ENCODE peak calls at places on chromosomes 4 and X, in nine cellular contexts. One of them, this sample, is unnamed.

GRCh38 chr4:40255722-40256281 is 59.0 kb downstream of the RHOH start:
- DNase-seq in GM18507: no peak
- DNase-seq in A549: peak; percentile 96
- DNase-seq in stimulated activated CD8-positive, alpha-beta memory T cell treated with anti-CD3 and anti-CD28 coated beads, Interleukin-12 subunit alpha, Interleukin-12 subunit beta, amount 100 ng/mL, for 4 hours: no peak
- DNase-seq in AG10803: peak; percentile 92
- DNase-seq in mesothelial cell of epicardium: no peak
- DNase-seq in stimulated activated CD4-positive, alpha-beta T cell treated with anti-CD3 and anti-CD28 coated beads, TNF-alpha, amount 100 ng/mL, for 24 hours: no peak
- DNase-seq in smooth muscle cell of the brain vasculature: peak; percentile 69
- DNase-seq in sigmoid colon: no peak
- DNase-seq in this sample: no peak

GRCh38 chr4:108352664-108353308 is 184.1 kb upstream of the LEF1 start:
- DNase-seq in GM18507: no peak
- DNase-seq in A549: no peak
- DNase-seq in stimulated activated CD8-positive, alpha-beta memory T cell treated with anti-CD3 and anti-CD28 coated beads, Interleukin-12 subunit alpha, Interleukin-12 subunit beta, amount 100 ng/mL, for 4 hours: no peak
- DNase-seq in AG10803: no peak
- DNase-seq in mesothelial cell of epicardium: no peak
- DNase-seq in stimulated activated CD4-positive, alpha-beta T cell treated with anti-CD3 and anti-CD28 coated beads, TNF-alpha, amount 100 ng/mL, for 24 hours: no peak
- DNase-seq in smooth muscle cell of the brain vasculature: no peak
- DNase-seq in sigmoid colon: no peak
- DNase-seq in this sample: no peak

GRCh38 chr4:20916106-20916505 is 215.8 kb downstream of the PACRGL start:
- DNase-seq in GM18507: no peak
- DNase-seq in A549: no peak
- DNase-seq in stimulated activated CD8-positive, alpha-beta memory T cell treated with anti-CD3 and anti-CD28 coated beads, Interleukin-12 subunit alpha, Interleukin-12 subunit beta, amount 100 ng/mL, for 4 hours: no peak
- DNase-seq in AG10803: no peak
- DNase-seq in mesothelial cell of epicardium: no peak
- DNase-seq in stimulated activated CD4-positive, alpha-beta T cell treated with anti-CD3 and anti-CD28 coated beads, TNF-alpha, amount 100 ng/mL, for 24 hours: no peak
- DNase-seq in smooth muscle cell of the brain vasculature: no peak
- DNase-seq in sigmoid colon: no peak
- DNase-seq in this sample: no peak

GRCh38 chr4:156598138-156598681 is 373.4 kb downstream of the PDGFC start:
- DNase-seq in GM18507: no peak
- DNase-seq in A549: no peak
- DNase-seq in stimulated activated CD8-positive, alpha-beta memory T cell treated with anti-CD3 and anti-CD28 coated beads, Interleukin-12 subunit alpha, Interleukin-12 subunit beta, amount 100 ng/mL, for 4 hours: no peak
- DNase-seq in AG10803: no peak
- DNase-seq in mesothelial cell of epicardium: no peak
- DNase-seq in stimulated activated CD4-positive, alpha-beta T cell treated with anti-CD3 and anti-CD28 coated beads, TNF-alpha, amount 100 ng/mL, for 24 hours: no peak
- DNase-seq in smooth muscle cell of the brain vasculature: no peak
- DNase-seq in sigmoid colon: no peak
- DNase-seq in this sample: no peak

GRCh38 chr4:180913750-180914149 is 1329.5 kb upstream of the TENM3 start:
- DNase-seq in GM18507: no peak
- DNase-seq in A549: no peak
- DNase-seq in stimulated activated CD8-positive, alpha-beta memory T cell treated with anti-CD3 and anti-CD28 coated beads, Interleukin-12 subunit alpha, Interleukin-12 subunit beta, amount 100 ng/mL, for 4 hours: no peak
- DNase-seq in AG10803: peak; percentile 61
- DNase-seq in mesothelial cell of epicardium: no peak
- DNase-seq in stimulated activated CD4-positive, alpha-beta T cell treated with anti-CD3 and anti-CD28 coated beads, TNF-alpha, amount 100 ng/mL, for 24 hours: no peak
- DNase-seq in smooth muscle cell of the brain vasculature: no peak
- DNase-seq in sigmoid colon: no peak
- DNase-seq in this sample: no peak

GRCh38 chrX:2264179-2265030 is 236.4 kb downstream of the DHRSX start:
- DNase-seq in GM18507: no peak
- DNase-seq in A549: no peak
- DNase-seq in stimulated activated CD8-positive, alpha-beta memory T cell treated with anti-CD3 and anti-CD28 coated beads, Interleukin-12 subunit alpha, Interleukin-12 subunit beta, amount 100 ng/mL, for 4 hours: no peak
- DNase-seq in AG10803: no peak
- DNase-seq in mesothelial cell of epicardium: no peak
- DNase-seq in stimulated activated CD4-positive, alpha-beta T cell treated with anti-CD3 and anti-CD28 coated beads, TNF-alpha, amount 100 ng/mL, for 24 hours: no peak
- DNase-seq in smooth muscle cell of the brain vasculature: no peak
- DNase-seq in sigmoid colon: no peak
- DNase-seq in this sample: no peak

GRCh38 chr4:119260528-119260927 is 48.0 kb downstream of the USP53 start:
- DNase-seq in GM18507: no peak
- DNase-seq in A549: no peak
- DNase-seq in stimulated activated CD8-positive, alpha-beta memory T cell treated with anti-CD3 and anti-CD28 coated beads, Interleukin-12 subunit alpha, Interleukin-12 subunit beta, amount 100 ng/mL, for 4 hours: no peak
- DNase-seq in AG10803: no peak
- DNase-seq in mesothelial cell of epicardium: no peak
- DNase-seq in stimulated activated CD4-positive, alpha-beta T cell treated with anti-CD3 and anti-CD28 coated beads, TNF-alpha, amount 100 ng/mL, for 24 hours: no peak
- DNase-seq in smooth muscle cell of the brain vasculature: no peak
- DNase-seq in sigmoid colon: no peak
- DNase-seq in this sample: no peak

GRCh38 chr4:185534850-185535761 is at the start of gene PDLIM3:
- DNase-seq in GM18507: no peak
- DNase-seq in A549: no peak
- DNase-seq in stimulated activated CD8-positive, alpha-beta memory T cell treated with anti-CD3 and anti-CD28 coated beads, Interleukin-12 subunit alpha, Interleukin-12 subunit beta, amount 100 ng/mL, for 4 hours: no peak
- DNase-seq in AG10803: no peak
- DNase-seq in mesothelial cell of epicardium: peak; percentile 40
- DNase-seq in stimulated activated CD4-positive, alpha-beta T cell treated with anti-CD3 and anti-CD28 coated beads, TNF-alpha, amount 100 ng/mL, for 24 hours: no peak
- DNase-seq in smooth muscle cell of the brain vasculature: no peak
- DNase-seq in sigmoid colon: peak; percentile 89
- DNase-seq in this sample: peak; percentile 55

GRCh38 chr4:91936301-91936700 is 367.5 kb upstream of the GRID2 start:
- DNase-seq in GM18507: no peak
- DNase-seq in A549: no peak
- DNase-seq in stimulated activated CD8-positive, alpha-beta memory T cell treated with anti-CD3 and anti-CD28 coated beads, Interleukin-12 subunit alpha, Interleukin-12 subunit beta, amount 100 ng/mL, for 4 hours: no peak
- DNase-seq in AG10803: no peak
- DNase-seq in mesothelial cell of epicardium: no peak
- DNase-seq in stimulated activated CD4-positive, alpha-beta T cell treated with anti-CD3 and anti-CD28 coated beads, TNF-alpha, amount 100 ng/mL, for 24 hours: no peak
- DNase-seq in smooth muscle cell of the brain vasculature: no peak
- DNase-seq in sigmoid colon: no peak
- DNase-seq in this sample: no peak

GRCh38 chr4:105234582-105234981 is 87.9 kb downstream of the TET2 start:
- DNase-seq in GM18507: no peak
- DNase-seq in A549: no peak
- DNase-seq in stimulated activated CD8-positive, alpha-beta memory T cell treated with anti-CD3 and anti-CD28 coated beads, Interleukin-12 subunit alpha, Interleukin-12 subunit beta, amount 100 ng/mL, for 4 hours: no peak
- DNase-seq in AG10803: no peak
- DNase-seq in mesothelial cell of epicardium: no peak
- DNase-seq in stimulated activated CD4-positive, alpha-beta T cell treated with anti-CD3 and anti-CD28 coated beads, TNF-alpha, amount 100 ng/mL, for 24 hours: no peak
- DNase-seq in smooth muscle cell of the brain vasculature: no peak
- DNase-seq in sigmoid colon: no peak
- DNase-seq in this sample: no peak

GRCh38 chr4:168247603-168248002 is 70.9 kb downstream of the DDX60 start:
- DNase-seq in GM18507: no peak
- DNase-seq in A549: no peak
- DNase-seq in stimulated activated CD8-positive, alpha-beta memory T cell treated with anti-CD3 and anti-CD28 coated beads, Interleukin-12 subunit alpha, Interleukin-12 subunit beta, amount 100 ng/mL, for 4 hours: no peak
- DNase-seq in AG10803: no peak
- DNase-seq in mesothelial cell of epicardium: no peak
- DNase-seq in stimulated activated CD4-positive, alpha-beta T cell treated with anti-CD3 and anti-CD28 coated beads, TNF-alpha, amount 100 ng/mL, for 24 hours: no peak
- DNase-seq in smooth muscle cell of the brain vasculature: no peak
- DNase-seq in sigmoid colon: no peak
- DNase-seq in this sample: no peak

GRCh38 chr4:24657768-24658617 is 73.6 kb upstream of the DHX15 start:
- DNase-seq in GM18507: peak; percentile 11
- DNase-seq in A549: peak; percentile 77
- DNase-seq in stimulated activated CD8-positive, alpha-beta memory T cell treated with anti-CD3 and anti-CD28 coated beads, Interleukin-12 subunit alpha, Interleukin-12 subunit beta, amount 100 ng/mL, for 4 hours: no peak
- DNase-seq in AG10803: peak; percentile 68
- DNase-seq in mesothelial cell of epicardium: no peak
- DNase-seq in stimulated activated CD4-positive, alpha-beta T cell treated with anti-CD3 and anti-CD28 coated beads, TNF-alpha, amount 100 ng/mL, for 24 hours: no peak
- DNase-seq in smooth muscle cell of the brain vasculature: peak; percentile 13
- DNase-seq in sigmoid colon: no peak
- DNase-seq in this sample: no peak

GRCh38 chrX:154417157-154417556 is 5.8 kb downstream of the TAFAZZIN start:
- DNase-seq in GM18507: no peak
- DNase-seq in A549: no peak
- DNase-seq in stimulated activated CD8-positive, alpha-beta memory T cell treated with anti-CD3 and anti-CD28 coated beads, Interleukin-12 subunit alpha, Interleukin-12 subunit beta, amount 100 ng/mL, for 4 hours: no peak
- DNase-seq in AG10803: no peak
- DNase-seq in mesothelial cell of epicardium: no peak
- DNase-seq in stimulated activated CD4-positive, alpha-beta T cell treated with anti-CD3 and anti-CD28 coated beads, TNF-alpha, amount 100 ng/mL, for 24 hours: no peak
- DNase-seq in smooth muscle cell of the brain vasculature: no peak
- DNase-seq in sigmoid colon: no peak
- DNase-seq in this sample: no peak

GRCh38 chr4:55498051-55498450 is 48.7 kb downstream of the CLOCK start:
- DNase-seq in GM18507: no peak
- DNase-seq in A549: no peak
- DNase-seq in stimulated activated CD8-positive, alpha-beta memory T cell treated with anti-CD3 and anti-CD28 coated beads, Interleukin-12 subunit alpha, Interleukin-12 subunit beta, amount 100 ng/mL, for 4 hours: no peak
- DNase-seq in AG10803: peak; percentile 71
- DNase-seq in mesothelial cell of epicardium: no peak
- DNase-seq in stimulated activated CD4-positive, alpha-beta T cell treated with anti-CD3 and anti-CD28 coated beads, TNF-alpha, amount 100 ng/mL, for 24 hours: no peak
- DNase-seq in smooth muscle cell of the brain vasculature: no peak
- DNase-seq in sigmoid colon: no peak
- DNase-seq in this sample: no peak

GRCh38 chrX:72296991-72297390 is 8.7 kb downstream of the CITED1 start:
- DNase-seq in GM18507: no peak
- DNase-seq in A549: no peak
- DNase-seq in stimulated activated CD8-positive, alpha-beta memory T cell treated with anti-CD3 and anti-CD28 coated beads, Interleukin-12 subunit alpha, Interleukin-12 subunit beta, amount 100 ng/mL, for 4 hours: no peak
- DNase-seq in AG10803: peak; percentile 40
- DNase-seq in mesothelial cell of epicardium: no peak
- DNase-seq in stimulated activated CD4-positive, alpha-beta T cell treated with anti-CD3 and anti-CD28 coated beads, TNF-alpha, amount 100 ng/mL, for 24 hours: no peak
- DNase-seq in smooth muscle cell of the brain vasculature: no peak
- DNase-seq in sigmoid colon: no peak
- DNase-seq in this sample: no peak

GRCh38 chr4:183249854-183250253 is 70.2 kb downstream of the CLDN22 start:
- DNase-seq in GM18507: no peak
- DNase-seq in A549: peak; percentile 39
- DNase-seq in stimulated activated CD8-positive, alpha-beta memory T cell treated with anti-CD3 and anti-CD28 coated beads, Interleukin-12 subunit alpha, Interleukin-12 subunit beta, amount 100 ng/mL, for 4 hours: no peak
- DNase-seq in AG10803: peak; percentile 53
- DNase-seq in mesothelial cell of epicardium: no peak
- DNase-seq in stimulated activated CD4-positive, alpha-beta T cell treated with anti-CD3 and anti-CD28 coated beads, TNF-alpha, amount 100 ng/mL, for 24 hours: no peak
- DNase-seq in smooth muscle cell of the brain vasculature: no peak
- DNase-seq in sigmoid colon: no peak
- DNase-seq in this sample: no peak

GRCh38 chrX:112819013-112819635 is 21.5 kb downstream of the AMOT start:
- DNase-seq in GM18507: no peak
- DNase-seq in A549: no peak
- DNase-seq in stimulated activated CD8-positive, alpha-beta memory T cell treated with anti-CD3 and anti-CD28 coated beads, Interleukin-12 subunit alpha, Interleukin-12 subunit beta, amount 100 ng/mL, for 4 hours: no peak
- DNase-seq in AG10803: peak; percentile 92
- DNase-seq in mesothelial cell of epicardium: no peak
- DNase-seq in stimulated activated CD4-positive, alpha-beta T cell treated with anti-CD3 and anti-CD28 coated beads, TNF-alpha, amount 100 ng/mL, for 24 hours: no peak
- DNase-seq in smooth muscle cell of the brain vasculature: no peak
- DNase-seq in sigmoid colon: no peak
- DNase-seq in this sample: no peak

GRCh38 chrX:12930150-12930549 is 23.7 kb downstream of the TLR8 start:
- DNase-seq in GM18507: no peak
- DNase-seq in A549: no peak
- DNase-seq in stimulated activated CD8-positive, alpha-beta memory T cell treated with anti-CD3 and anti-CD28 coated beads, Interleukin-12 subunit alpha, Interleukin-12 subunit beta, amount 100 ng/mL, for 4 hours: no peak
- DNase-seq in AG10803: no peak
- DNase-seq in mesothelial cell of epicardium: no peak
- DNase-seq in stimulated activated CD4-positive, alpha-beta T cell treated with anti-CD3 and anti-CD28 coated beads, TNF-alpha, amount 100 ng/mL, for 24 hours: no peak
- DNase-seq in smooth muscle cell of the brain vasculature: no peak
- DNase-seq in sigmoid colon: no peak
- DNase-seq in this sample: no peak

GRCh38 chr4:149823770-149824221 is 8.2 kb upstream of the IQCM start:
- DNase-seq in GM18507: no peak
- DNase-seq in A549: peak; percentile 25
- DNase-seq in stimulated activated CD8-positive, alpha-beta memory T cell treated with anti-CD3 and anti-CD28 coated beads, Interleukin-12 subunit alpha, Interleukin-12 subunit beta, amount 100 ng/mL, for 4 hours: no peak
- DNase-seq in AG10803: peak; percentile 94
- DNase-seq in mesothelial cell of epicardium: no peak
- DNase-seq in stimulated activated CD4-positive, alpha-beta T cell treated with anti-CD3 and anti-CD28 coated beads, TNF-alpha, amount 100 ng/mL, for 24 hours: no peak
- DNase-seq in smooth muscle cell of the brain vasculature: peak; percentile 32
- DNase-seq in sigmoid colon: no peak
- DNase-seq in this sample: no peak

GRCh38 chrX:10021461-10022272 is 54.5 kb downstream of the CLDN34 start:
- DNase-seq in GM18507: no peak
- DNase-seq in A549: peak; percentile 57
- DNase-seq in stimulated activated CD8-positive, alpha-beta memory T cell treated with anti-CD3 and anti-CD28 coated beads, Interleukin-12 subunit alpha, Interleukin-12 subunit beta, amount 100 ng/mL, for 4 hours: no peak
- DNase-seq in AG10803: no peak
- DNase-seq in mesothelial cell of epicardium: no peak
- DNase-seq in stimulated activated CD4-positive, alpha-beta T cell treated with anti-CD3 and anti-CD28 coated beads, TNF-alpha, amount 100 ng/mL, for 24 hours: no peak
- DNase-seq in smooth muscle cell of the brain vasculature: no peak
- DNase-seq in sigmoid colon: peak; percentile 37
- DNase-seq in this sample: no peak

GRCh38 chr4:32000846-32001488 is 1280.8 kb downstream of the PCDH7 start:
- DNase-seq in GM18507: no peak
- DNase-seq in A549: no peak
- DNase-seq in stimulated activated CD8-positive, alpha-beta memory T cell treated with anti-CD3 and anti-CD28 coated beads, Interleukin-12 subunit alpha, Interleukin-12 subunit beta, amount 100 ng/mL, for 4 hours: no peak
- DNase-seq in AG10803: no peak
- DNase-seq in mesothelial cell of epicardium: no peak
- DNase-seq in stimulated activated CD4-positive, alpha-beta T cell treated with anti-CD3 and anti-CD28 coated beads, TNF-alpha, amount 100 ng/mL, for 24 hours: no peak
- DNase-seq in smooth muscle cell of the brain vasculature: no peak
- DNase-seq in sigmoid colon: no peak
- DNase-seq in this sample: no peak

GRCh38 chr4:45971108-45971507 is 152.7 kb downstream of the GABRG1 start:
- DNase-seq in GM18507: no peak
- DNase-seq in A549: no peak
- DNase-seq in stimulated activated CD8-positive, alpha-beta memory T cell treated with anti-CD3 and anti-CD28 coated beads, Interleukin-12 subunit alpha, Interleukin-12 subunit beta, amount 100 ng/mL, for 4 hours: no peak
- DNase-seq in AG10803: no peak
- DNase-seq in mesothelial cell of epicardium: no peak
- DNase-seq in stimulated activated CD4-positive, alpha-beta T cell treated with anti-CD3 and anti-CD28 coated beads, TNF-alpha, amount 100 ng/mL, for 24 hours: no peak
- DNase-seq in smooth muscle cell of the brain vasculature: no peak
- DNase-seq in sigmoid colon: no peak
- DNase-seq in this sample: no peak

GRCh38 chr4:121148621-121149020 is 15.5 kb downstream of the TNIP3 start:
- DNase-seq in GM18507: no peak
- DNase-seq in A549: no peak
- DNase-seq in stimulated activated CD8-positive, alpha-beta memory T cell treated with anti-CD3 and anti-CD28 coated beads, Interleukin-12 subunit alpha, Interleukin-12 subunit beta, amount 100 ng/mL, for 4 hours: no peak
- DNase-seq in AG10803: peak; percentile 56
- DNase-seq in mesothelial cell of epicardium: no peak
- DNase-seq in stimulated activated CD4-positive, alpha-beta T cell treated with anti-CD3 and anti-CD28 coated beads, TNF-alpha, amount 100 ng/mL, for 24 hours: no peak
- DNase-seq in smooth muscle cell of the brain vasculature: no peak
- DNase-seq in sigmoid colon: no peak
- DNase-seq in this sample: no peak

GRCh38 chrX:97609938-97610337 is 726.2 kb downstream of the RPA4 start:
- DNase-seq in GM18507: no peak
- DNase-seq in A549: no peak
- DNase-seq in stimulated activated CD8-positive, alpha-beta memory T cell treated with anti-CD3 and anti-CD28 coated beads, Interleukin-12 subunit alpha, Interleukin-12 subunit beta, amount 100 ng/mL, for 4 hours: no peak
- DNase-seq in AG10803: no peak
- DNase-seq in mesothelial cell of epicardium: no peak
- DNase-seq in stimulated activated CD4-positive, alpha-beta T cell treated with anti-CD3 and anti-CD28 coated beads, TNF-alpha, amount 100 ng/mL, for 24 hours: no peak
- DNase-seq in smooth muscle cell of the brain vasculature: no peak
- DNase-seq in sigmoid colon: no peak
- DNase-seq in this sample: no peak

GRCh38 chrX:31397119-31397518 is 325.3 kb upstream of the FTHL17 start:
- DNase-seq in GM18507: no peak
- DNase-seq in A549: no peak
- DNase-seq in stimulated activated CD8-positive, alpha-beta memory T cell treated with anti-CD3 and anti-CD28 coated beads, Interleukin-12 subunit alpha, Interleukin-12 subunit beta, amount 100 ng/mL, for 4 hours: no peak
- DNase-seq in AG10803: peak; percentile 42
- DNase-seq in mesothelial cell of epicardium: no peak
- DNase-seq in stimulated activated CD4-positive, alpha-beta T cell treated with anti-CD3 and anti-CD28 coated beads, TNF-alpha, amount 100 ng/mL, for 24 hours: no peak
- DNase-seq in smooth muscle cell of the brain vasculature: no peak
- DNase-seq in sigmoid colon: no peak
- DNase-seq in this sample: no peak

GRCh38 chr4:89358935-89359364 is 51.4 kb upstream of the GPRIN3 start:
- DNase-seq in GM18507: no peak
- DNase-seq in A549: no peak
- DNase-seq in stimulated activated CD8-positive, alpha-beta memory T cell treated with anti-CD3 and anti-CD28 coated beads, Interleukin-12 subunit alpha, Interleukin-12 subunit beta, amount 100 ng/mL, for 4 hours: no peak
- DNase-seq in AG10803: no peak
- DNase-seq in mesothelial cell of epicardium: no peak
- DNase-seq in stimulated activated CD4-positive, alpha-beta T cell treated with anti-CD3 and anti-CD28 coated beads, TNF-alpha, amount 100 ng/mL, for 24 hours: no peak
- DNase-seq in smooth muscle cell of the brain vasculature: no peak
- DNase-seq in sigmoid colon: no peak
- DNase-seq in this sample: no peak

GRCh38 chr4:74997942-74998341 is 65.0 kb downstream of the PARM1 start:
- DNase-seq in GM18507: no peak
- DNase-seq in A549: no peak
- DNase-seq in stimulated activated CD8-positive, alpha-beta memory T cell treated with anti-CD3 and anti-CD28 coated beads, Interleukin-12 subunit alpha, Interleukin-12 subunit beta, amount 100 ng/mL, for 4 hours: no peak
- DNase-seq in AG10803: no peak
- DNase-seq in mesothelial cell of epicardium: no peak
- DNase-seq in stimulated activated CD4-positive, alpha-beta T cell treated with anti-CD3 and anti-CD28 coated beads, TNF-alpha, amount 100 ng/mL, for 24 hours: no peak
- DNase-seq in smooth muscle cell of the brain vasculature: no peak
- DNase-seq in sigmoid colon: no peak
- DNase-seq in this sample: no peak

GRCh38 chr4:18203936-18204335 is 182.4 kb upstream of the LCORL start:
- DNase-seq in GM18507: no peak
- DNase-seq in A549: no peak
- DNase-seq in stimulated activated CD8-positive, alpha-beta memory T cell treated with anti-CD3 and anti-CD28 coated beads, Interleukin-12 subunit alpha, Interleukin-12 subunit beta, amount 100 ng/mL, for 4 hours: no peak
- DNase-seq in AG10803: no peak
- DNase-seq in mesothelial cell of epicardium: no peak
- DNase-seq in stimulated activated CD4-positive, alpha-beta T cell treated with anti-CD3 and anti-CD28 coated beads, TNF-alpha, amount 100 ng/mL, for 24 hours: no peak
- DNase-seq in smooth muscle cell of the brain vasculature: no peak
- DNase-seq in sigmoid colon: no peak
- DNase-seq in this sample: no peak

GRCh38 chr4:180486342-180486741 is 1756.9 kb upstream of the TENM3 start:
- DNase-seq in GM18507: no peak
- DNase-seq in A549: no peak
- DNase-seq in stimulated activated CD8-positive, alpha-beta memory T cell treated with anti-CD3 and anti-CD28 coated beads, Interleukin-12 subunit alpha, Interleukin-12 subunit beta, amount 100 ng/mL, for 4 hours: no peak
- DNase-seq in AG10803: no peak
- DNase-seq in mesothelial cell of epicardium: no peak
- DNase-seq in stimulated activated CD4-positive, alpha-beta T cell treated with anti-CD3 and anti-CD28 coated beads, TNF-alpha, amount 100 ng/mL, for 24 hours: no peak
- DNase-seq in smooth muscle cell of the brain vasculature: no peak
- DNase-seq in sigmoid colon: no peak
- DNase-seq in this sample: no peak

GRCh38 chrX:32774966-32775365 is 436.4 kb downstream of the DMD start:
- DNase-seq in GM18507: no peak
- DNase-seq in A549: no peak
- DNase-seq in stimulated activated CD8-positive, alpha-beta memory T cell treated with anti-CD3 and anti-CD28 coated beads, Interleukin-12 subunit alpha, Interleukin-12 subunit beta, amount 100 ng/mL, for 4 hours: no peak
- DNase-seq in AG10803: no peak
- DNase-seq in mesothelial cell of epicardium: no peak
- DNase-seq in stimulated activated CD4-positive, alpha-beta T cell treated with anti-CD3 and anti-CD28 coated beads, TNF-alpha, amount 100 ng/mL, for 24 hours: no peak
- DNase-seq in smooth muscle cell of the brain vasculature: no peak
- DNase-seq in sigmoid colon: no peak
- DNase-seq in this sample: no peak

GRCh38 chr4:133151301-133151680 is 2.2 kb downstream of the PCDH10 start:
- DNase-seq in GM18507: no peak
- DNase-seq in A549: peak; percentile 24
- DNase-seq in stimulated activated CD8-positive, alpha-beta memory T cell treated with anti-CD3 and anti-CD28 coated beads, Interleukin-12 subunit alpha, Interleukin-12 subunit beta, amount 100 ng/mL, for 4 hours: no peak
- DNase-seq in AG10803: no peak
- DNase-seq in mesothelial cell of epicardium: no peak
- DNase-seq in stimulated activated CD4-positive, alpha-beta T cell treated with anti-CD3 and anti-CD28 coated beads, TNF-alpha, amount 100 ng/mL, for 24 hours: no peak
- DNase-seq in smooth muscle cell of the brain vasculature: no peak
- DNase-seq in sigmoid colon: peak; percentile 48
- DNase-seq in this sample: no peak